ENCODE peak calls at places on chromosome 21, in six cellular contexts. F is AG09319, H is CD14-positive monocyte, W is neural progenitor cell, K is endothelial cell, E is fibroblast of pulmonary artery. N is an unnamed sample.
A peak's percentile ranks its signal among the peaks of the same experiment; 100 is the strongest.

GRCh38 chr21:46096596-46096981 is 1.3 kb upstream of the COL6A2 start:
- DNase-seq in F (no peak), H (no peak), W (no peak), K (peak; percentile 2), E (no peak), N (no peak)

GRCh38 chr21:41283211-41283818 is 33.3 kb upstream of the FAM3B start:
- DNase-seq in F (peak; percentile 69), H (peak; percentile 61), W (peak; percentile 81), K (peak; percentile 50), E (peak; percentile 94), N (peak; percentile 31)

GRCh38 chr21:44442266-44443125 is 12.8 kb upstream of the LRRC3 start:
- DNase-seq in F (no peak), H (peak; percentile 34), W (no peak), K (no peak), E (no peak), N (no peak)

GRCh38 chr21:42315296-42315891 is at the start of gene TFF3:
- DNase-seq in F (no peak), H (no peak), W (peak; percentile 46), K (no peak), E (no peak), N (peak; percentile 27)

GRCh38 chr21:14878971-14879370 is 185.8 kb downstream of the NRIP1 start:
- DNase-seq in F (no peak), H (no peak), W (no peak), K (no peak), E (no peak), N (no peak)

GRCh38 chr21:44901391-44902074 is 19.2 kb downstream of the ITGB2 start:
- DNase-seq in F (no peak), H (no peak), W (no peak), K (no peak), E (no peak), N (no peak)

GRCh38 chr21:16418211-16418610 is 688.4 kb downstream of the USP25 start:
- DNase-seq in F (no peak), H (no peak), W (no peak), K (no peak), E (peak; percentile 46), N (no peak)

GRCh38 chr21:29187939-29188338 is 57.5 kb downstream of the MAP3K7CL start:
- DNase-seq in F (peak; percentile 69), H (no peak), W (no peak), K (no peak), E (peak; percentile 94), N (no peak)

GRCh38 chr21:37982496-37983318 is 66.5 kb upstream of the KCNJ6 start:
- DNase-seq in F (no peak), H (no peak), W (no peak), K (no peak), E (no peak), N (no peak)

GRCh38 chr21:31254131-31254530 is 89.9 kb downstream of the TIAM1 start:
- DNase-seq in F (no peak), H (no peak), W (no peak), K (no peak), E (no peak), N (no peak)

GRCh38 chr21:44051462-44051941 is 39.4 kb downstream of the TRAPPC10 start:
- DNase-seq in F (no peak), H (no peak), W (no peak), K (no peak), E (peak; percentile 90), N (no peak)

GRCh38 chr21:36691539-36692124 is 7.3 kb upstream of the SIM2 start:
- DNase-seq in F (no peak), H (no peak), W (peak; percentile 43), K (peak; percentile 9), E (no peak), N (no peak)

GRCh38 chr21:38691626-38692025 is 114.1 kb upstream of the ETS2 start:
- DNase-seq in F (no peak), H (no peak), W (no peak), K (no peak), E (no peak), N (no peak)

GRCh38 chr21:46509760-46510159 is 51.1 kb downstream of the DIP2A start:
- DNase-seq in F (no peak), H (no peak), W (no peak), K (no peak), E (no peak), N (no peak)

GRCh38 chr21:29335720-29336119 is 37.0 kb downstream of the BACH1 start:
- DNase-seq in F (no peak), H (no peak), W (no peak), K (no peak), E (peak; percentile 49), N (no peak)

GRCh38 chr21:45430521-45431501 is 25.8 kb downstream of the COL18A1 start:
- DNase-seq in F (no peak), H (no peak), W (peak; percentile 85), K (no peak), E (no peak), N (peak; percentile 53)

GRCh38 chr21:42543106-42543847 is 29.6 kb downstream of the SLC37A1 start:
- DNase-seq in F (no peak), H (no peak), W (no peak), K (no peak), E (no peak), N (no peak)

GRCh38 chr21:41761211-41762181 is 5.4 kb downstream of the RIPK4 start:
- DNase-seq in F (no peak), H (peak; percentile 89), W (peak; percentile 59), K (no peak), E (peak; percentile 27), N (no peak)

GRCh38 chr21:42649122-42650032 is 4.0 kb upstream of the PDE9A start:
- DNase-seq in F (no peak), H (no peak), W (no peak), K (no peak), E (no peak), N (no peak)

GRCh38 chr21:14923468-14923867 is 141.3 kb downstream of the NRIP1 start:
- DNase-seq in F (peak; percentile 22), H (no peak), W (no peak), K (no peak), E (peak; percentile 20), N (no peak)

GRCh38 chr21:45559216-45560105 is 17.2 kb upstream of the SLC19A1 start:
- DNase-seq in F (no peak), H (no peak), W (no peak), K (no peak), E (no peak), N (no peak)

GRCh38 chr21:21463456-21463855 is 465.2 kb downstream of the NCAM2 start:
- DNase-seq in F (no peak), H (no peak), W (no peak), K (peak; percentile 8), E (peak; percentile 44), N (no peak)

GRCh38 chr21:44279621-44280260 is 5.9 kb upstream of the AIRE start:
- DNase-seq in F (no peak), H (no peak), W (no peak), K (no peak), E (no peak), N (no peak)

GRCh38 chr21:45537111-45537745 is 5.0 kb downstream of the SLC19A1 start:
- DNase-seq in F (no peak), H (peak; percentile 40), W (no peak), K (no peak), E (no peak), N (no peak)

DNA sequence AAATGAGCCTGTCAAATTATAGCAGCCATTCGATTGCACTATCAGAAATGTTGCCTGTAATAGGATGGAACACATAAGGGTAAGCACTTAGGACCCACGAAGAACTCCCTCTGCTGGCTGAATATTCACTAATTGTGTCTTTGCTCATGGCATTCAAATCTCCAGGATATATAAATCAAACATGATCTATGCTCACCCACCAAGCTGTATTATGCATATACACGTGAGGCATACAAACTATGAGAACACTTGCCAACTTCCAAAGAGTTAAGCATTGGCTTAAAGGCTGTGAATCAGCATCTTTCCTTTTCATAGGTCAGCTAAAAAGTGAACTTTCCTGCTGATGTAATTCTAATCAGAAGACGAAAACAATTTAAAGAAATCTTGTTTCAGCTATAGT is 34.5 kb downstream of the TMPRSS15 start:
- DNase-seq in F (no peak), H (no peak), W (peak; percentile 61), K (peak; percentile 10), E (peak; percentile 2), N (no peak)
- TF ChIP-seq CTCF in F (no peak), H (no peak), W (peak; percentile 55), K (peak; percentile 42), E (no peak), N (peak; percentile 29)

GRCh38 chr21:18204931-18205330 is 39.7 kb upstream of the CHODL start:
- DNase-seq in F (no peak), H (no peak), W (peak; percentile 22), K (no peak), E (no peak), N (no peak)
- TF ChIP-seq CTCF in F (no peak), H (no peak), W (peak; percentile 38), K (no peak), E (no peak), N (no peak)

DNA sequence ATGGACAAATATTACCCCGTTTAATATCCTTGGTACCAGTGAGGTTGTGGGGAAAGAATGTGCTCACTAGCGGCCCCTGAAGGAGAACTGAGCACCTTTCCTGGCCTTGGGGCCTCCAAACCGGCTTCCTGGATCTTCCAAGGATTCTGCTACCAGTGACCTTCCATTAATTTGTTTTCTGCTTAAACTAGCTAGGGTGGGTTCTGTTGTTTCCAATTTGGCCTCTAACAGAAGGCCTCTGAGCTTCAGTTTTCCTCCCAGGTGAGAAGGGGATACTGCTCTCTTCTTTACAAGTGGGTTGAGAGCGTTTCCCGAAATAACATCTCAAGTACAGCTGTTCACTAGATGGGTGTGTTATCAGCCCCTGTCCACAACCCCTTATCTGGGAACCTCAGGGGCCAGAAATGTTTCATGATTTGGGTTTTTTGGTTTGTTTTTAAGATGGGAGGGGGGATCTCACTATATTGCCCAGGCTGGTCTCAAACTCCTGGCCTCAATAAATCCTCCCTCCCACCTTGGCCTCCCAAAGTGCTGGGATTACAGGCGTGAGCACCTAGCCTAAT is 16.9 kb upstream of the IFNGR2 start:
- DNase-seq in F (no peak), H (no peak), W (peak; percentile 9), K (peak; percentile 25), E (peak; percentile 15), N (no peak)
- TF ChIP-seq CTCF in F (peak; percentile 5), H (peak; percentile 32), W (peak; percentile 47), K (no peak), E (peak; percentile 26), N (peak; percentile 28)

GRCh38 chr21:32367158-32367557 is 25.7 kb downstream of the URB1 start:
- DNase-seq in F (no peak), H (no peak), W (no peak), K (no peak), E (no peak), N (no peak)
- TF ChIP-seq CTCF in F (no peak), H (no peak), W (no peak), K (no peak), E (no peak), N (no peak)